ENCODE peak calls at places on chromosome 11, in eight cellular contexts. J is left cardiac atrium; F is suprapubic skin; H is WTC11; Y is cardiac muscle cell; K is stimulated activated CD4-positive, alpha-beta T cell treated with anti-CD3 and anti-CD28 coated beads, Interleukin-4, amount 100 ng/mL, for 24 hours; S is BJ; M is esophagus squamous epithelium. C is an unnamed sample.

GRCh38 chr11:14672635-14673034 is 29.0 kb downstream of the PDE3B start:
- DNase-seq in Y (no peak), K (no peak), F (no peak), M (no peak), S (no peak), J (no peak), H (no peak), C (no peak)

GRCh38 chr11:101797335-101797734 is 117.5 kb upstream of the CEP126 start:
- DNase-seq in J (no peak), S (no peak), H (no peak), Y (no peak), M (no peak), F (no peak), K (no peak), C (no peak)

GRCh38 chr11:16226245-16226644 is 130.1 kb downstream of the SOX6 start:
- DNase-seq in F (peak; percentile 62), S (no peak), H (no peak), K (no peak), M (no peak), J (peak; percentile 73), Y (peak; percentile 44), C (no peak)

GRCh38 chr11:90646706-90647105 is 423.9 kb upstream of the CHORDC1 start:
- DNase-seq in S (no peak), H (no peak), F (no peak), M (no peak), K (no peak), J (no peak), Y (no peak), C (no peak)

GRCh38 chr11:61727401-61727811 is 25.0 kb upstream of the MYRF start:
- DNase-seq in F (no peak), Y (no peak), S (no peak), H (no peak), M (no peak), J (no peak), K (no peak), C (no peak)

GRCh38 chr11:46686886-46687810 is 13.3 kb downstream of the ARHGAP1 start:
- DNase-seq in K (no peak), Y (no peak), J (peak; percentile 43), M (no peak), H (no peak), F (no peak), S (no peak), C (no peak)

GRCh38 chr11:110125632-110126031 is 32.4 kb downstream of the ZC3H12C start:
- DNase-seq in M (no peak), J (no peak), F (no peak), H (no peak), Y (no peak), S (no peak), K (no peak), C (no peak)

GRCh38 chr11:12242071-12242672 is 131.8 kb downstream of the MICAL2 start:
- DNase-seq in Y (no peak), J (no peak), H (no peak), F (no peak), M (no peak), S (no peak), K (peak; percentile 21), C (no peak)